ENCODE peak calls at places on chromosomes 13 and 19, in six cellular contexts. G, W, F, J, O and P are unnamed samples.

GRCh38 chr19:41276231-41276630 is 12.1 kb downstream of the HNRNPUL1 start:
- DNase-seq in G (peak; percentile 35), W (no peak), F (no peak), J (no peak), O (no peak), P (no peak)

GRCh38 chr19:29690842-29691241 is 24.2 kb downstream of the C19orf12 start:
- DNase-seq in G (peak; percentile 49), W (no peak), F (no peak), J (peak; percentile 41), O (no peak), P (no peak)

GRCh38 chr19:30626567-30626966 is 254.4 kb downstream of the ZNF536 start:
- DNase-seq in G (no peak), W (no peak), F (no peak), J (no peak), O (no peak), P (no peak)

GRCh38 chr13:27132538-27132937 is 39.1 kb downstream of the USP12 start:
- DNase-seq in G (no peak), W (no peak), F (no peak), J (no peak), O (no peak), P (no peak)

GRCh38 chr13:27327633-27328032 is 57.0 kb downstream of the RASL11A start:
- DNase-seq in G (no peak), W (no peak), F (no peak), J (no peak), O (no peak), P (no peak)

GRCh38 chr13:44165895-44166496 is 207.6 kb upstream of the SERP2 start:
- DNase-seq in G (no peak), W (no peak), F (no peak), J (no peak), O (no peak), P (no peak)

GRCh38 chr13:113951246-113951999 is 22.5 kb downstream of the C13orf46 start:
- DNase-seq in G (peak; percentile 45), W (no peak), F (peak; percentile 15), J (peak; percentile 31), O (no peak), P (peak; percentile 96)

GRCh38 chr13:99796175-99796819 is 175.3 kb downstream of the ZIC5 start:
- DNase-seq in G (peak; percentile 32), W (no peak), F (no peak), J (peak; percentile 21), O (no peak), P (no peak)

GRCh38 chr13:73338389-73338788 is 279.6 kb downstream of the KLF5 start:
- DNase-seq in G (no peak), W (no peak), F (no peak), J (peak; percentile 71), O (no peak), P (no peak)

GRCh38 chr19:20151617-20152145 is 15.3 kb upstream of the ZNF486 start:
- DNase-seq in G (no peak), W (no peak), F (no peak), J (no peak), O (no peak), P (no peak)

GRCh38 chr19:294341-294818 is 3.2 kb upstream of the PLPP2 start:
- DNase-seq in G (peak; percentile 8), W (no peak), F (no peak), J (no peak), O (no peak), P (no peak)

GRCh38 chr19:47790398-47790814 is 11.9 kb downstream of the SELENOW start:
- DNase-seq in G (peak; percentile 59), W (peak; percentile 52), F (peak; percentile 81), J (peak; percentile 68), O (peak; percentile 80), P (peak; percentile 93)

GRCh38 chr19:10690351-10690781 is 10.9 kb upstream of the QTRT1 start:
- DNase-seq in G (peak; percentile 37), W (no peak), F (no peak), J (peak; percentile 15), O (no peak), P (no peak)

GRCh38 chr13:89550842-89551422 is 1796.6 kb upstream of the MIR17HG start:
- DNase-seq in G (no peak), W (no peak), F (no peak), J (no peak), O (no peak), P (no peak)

GRCh38 chr19:49391581-49392399 is 3.7 kb downstream of the KASH5 start:
- DNase-seq in G (peak; percentile 60), W (peak; percentile 63), F (peak; percentile 69), J (peak; percentile 38), O (peak; percentile 63), P (peak; percentile 89)

GRCh38 chr13:109715902-109716301 is 70.5 kb downstream of the IRS2 start:
- DNase-seq in G (peak; percentile 5), W (no peak), F (no peak), J (peak; percentile 36), O (no peak), P (no peak)

GRCh38 chr19:46975918-46976782 is 43.5 kb upstream of the NPAS1 start:
- DNase-seq in G (peak; percentile 93), W (no peak), F (no peak), J (peak; percentile 92), O (no peak), P (peak; percentile 99)

GRCh38 chr13:49927755-49928154 is 8.4 kb downstream of the SPRYD7 start:
- DNase-seq in G (peak; percentile 76), W (no peak), F (no peak), J (peak; percentile 57), O (no peak), P (no peak)

GRCh38 chr19:8641908-8642547 is 11.6 kb downstream of the NFILZ start:
- DNase-seq in G (peak; percentile 65), W (no peak), F (no peak), J (peak; percentile 68), O (no peak), P (no peak)

GRCh38 chr13:33275916-33276315 is 9.6 kb downstream of the STARD13 start:
- DNase-seq in G (peak; percentile 76), W (no peak), F (no peak), J (no peak), O (no peak), P (no peak)

GRCh38 chr13:33277351-33277750 is 8.2 kb downstream of the STARD13 start:
- DNase-seq in G (no peak), W (no peak), F (no peak), J (no peak), O (no peak), P (no peak)

GRCh38 chr13:33277946-33278345 is 7.6 kb downstream of the STARD13 start:
- DNase-seq in G (no peak), W (no peak), F (no peak), J (no peak), O (no peak), P (no peak)

GRCh38 chr13:33274264-33274663 is 11.3 kb downstream of the STARD13 start:
- DNase-seq in G (no peak), W (no peak), F (no peak), J (no peak), O (no peak), P (no peak)

DNA sequence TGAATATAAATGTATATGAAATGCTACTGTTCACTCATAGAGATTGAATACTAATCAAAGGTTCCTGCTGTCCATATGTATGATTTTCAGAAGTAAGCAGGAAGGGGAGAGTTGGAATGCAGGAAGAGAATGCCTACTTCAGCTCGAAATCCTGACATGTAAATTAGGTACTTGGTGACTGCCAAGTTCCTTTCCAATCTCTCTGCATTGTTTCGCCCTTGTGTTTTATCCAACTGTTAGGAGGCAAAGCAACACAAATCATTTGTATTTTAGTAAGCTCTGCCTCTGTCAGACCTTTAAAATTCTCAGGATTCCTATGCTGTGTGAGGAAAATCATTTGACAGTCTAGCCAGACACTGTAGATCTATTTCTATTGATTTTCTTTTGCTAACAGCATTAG is 9.0 kb downstream of the STARD13 start:
- DNase-seq in G (no peak), W (no peak), F (no peak), J (no peak), O (no peak), P (no peak)
- H3K27ac ChIP-seq in G (no peak overlapping the region), W (no peak overlapping the region), F (no peak overlapping the region), J (no peak overlapping the region), O (no peak overlapping the region), P (no peak overlapping the region)

DNA sequence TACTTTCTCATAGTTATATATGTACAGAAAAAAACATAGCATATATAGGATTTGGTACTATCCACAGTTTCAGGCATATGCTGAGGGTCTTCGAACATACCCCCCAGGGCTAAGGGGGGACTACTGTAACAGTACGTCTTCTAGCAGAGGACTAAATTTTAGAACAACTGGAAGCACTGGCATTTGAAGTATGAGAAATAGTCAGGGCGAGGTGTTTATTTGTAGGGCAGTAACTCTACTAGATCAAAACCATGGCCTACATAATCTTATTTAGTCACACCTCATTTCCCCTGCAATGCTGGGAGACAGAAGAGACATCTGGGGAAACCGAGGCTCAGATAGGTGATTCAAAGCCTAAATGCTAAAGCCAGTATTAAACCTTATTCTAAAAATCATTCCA is 245.7 kb downstream of the DCT start:
- DNase-seq in G (no peak), W (no peak), F (no peak), J (no peak), O (no peak), P (no peak)
- H3K27ac ChIP-seq in G (no peak overlapping the region), W (no peak overlapping the region), F (no peak overlapping the region), J (peak overlapping the region; percentile 78), O (no peak overlapping the region), P (no peak overlapping the region)

DNA sequence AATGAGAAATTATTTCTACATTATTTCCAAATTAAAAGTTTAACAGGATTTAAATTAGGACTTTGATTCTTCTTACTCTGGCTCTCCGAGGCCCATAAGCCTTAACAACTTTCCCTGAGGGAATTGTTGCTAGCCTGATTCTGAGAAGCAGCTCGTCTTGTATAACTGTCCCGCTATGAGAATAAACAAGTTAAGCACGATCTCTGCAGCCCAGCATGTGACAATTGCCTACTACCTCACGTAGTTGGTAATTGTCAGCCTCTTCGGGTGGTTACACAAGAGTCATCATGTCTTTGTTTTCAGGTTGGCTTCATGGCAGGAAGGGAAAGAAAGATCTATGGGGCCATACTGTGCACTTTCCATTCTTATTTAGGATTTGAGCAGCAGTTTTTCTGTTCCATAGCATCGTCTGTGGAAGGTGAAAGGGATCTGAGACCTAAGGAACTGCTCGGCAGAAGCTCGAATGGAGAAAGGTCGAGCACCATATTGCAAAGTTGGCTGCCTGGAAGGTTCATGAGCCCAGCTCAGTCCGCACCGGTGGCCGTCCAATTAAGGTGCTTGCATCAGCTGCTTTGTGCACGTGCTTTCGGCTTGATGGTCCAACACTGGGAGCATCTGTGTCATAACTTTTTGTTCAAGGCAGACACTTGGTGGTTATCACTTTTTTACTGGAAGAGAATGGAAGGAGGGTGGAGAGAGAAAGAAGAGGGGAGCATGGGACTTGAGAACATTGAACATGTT is 1.8 kb upstream of the STARD13 start:
- DNase-seq in G (no peak), W (no peak), F (no peak), J (no peak), O (no peak), P (no peak)
- H3K27ac ChIP-seq in G (peak overlapping the region; percentile 12), W (no peak overlapping the region), F (no peak overlapping the region), J (no peak overlapping the region), O (no peak overlapping the region), P (no peak overlapping the region)

DNA sequence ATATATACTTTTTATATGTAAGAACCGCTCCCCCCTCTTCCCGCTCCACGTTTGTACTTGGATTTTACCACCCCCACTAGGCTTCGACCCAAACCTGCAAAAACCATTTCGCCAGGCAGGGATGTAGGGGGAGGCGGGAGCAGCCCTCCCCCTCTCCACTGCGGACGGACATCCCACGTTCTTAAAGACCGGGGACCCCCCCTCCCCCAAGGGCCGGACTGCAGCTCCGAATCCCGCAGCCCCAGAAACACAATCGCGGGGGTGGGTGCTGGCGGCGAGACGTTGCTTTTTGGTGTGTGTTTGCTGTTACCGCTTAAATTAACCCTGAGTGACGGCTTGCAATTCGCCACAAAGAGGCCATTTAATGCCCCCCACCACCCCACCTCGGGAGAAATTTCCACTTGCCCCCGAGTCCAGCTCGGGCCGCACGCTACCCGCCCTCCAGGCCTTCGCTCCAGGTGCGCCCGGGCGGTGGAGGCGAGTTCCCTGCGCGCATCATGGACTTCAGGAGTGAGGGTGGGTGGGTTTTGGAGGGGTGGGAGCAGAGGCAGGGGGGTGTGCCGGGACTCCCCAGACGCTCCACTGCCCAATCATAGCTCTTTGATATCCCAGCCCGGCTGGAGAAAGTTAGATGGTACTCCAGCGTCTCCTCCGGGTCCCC is 15.8 kb downstream of the NFIX start:
- DNase-seq in G (no peak), W (no peak), F (no peak), J (no peak), O (no peak), P (no peak)
- H3K27ac ChIP-seq in G (no peak overlapping the region), W (no peak overlapping the region), F (no peak overlapping the region), J (no peak overlapping the region), O (no peak overlapping the region), P (no peak overlapping the region)